ENCODE peak calls at places on chromosomes 1 and 21, in six cellular contexts. V is heart right ventricle; I is esophagus squamous epithelium; C is SK-N-SH; E is CD8-positive, alpha-beta T cell; Z is GM23248. G is an unnamed sample. For H3K4me1, the result is how much of the 10 kb centered on the place peaks cover.

GRCh38 chr1:185795181-185795580 is 61.0 kb downstream of the HMCN1 start:
- DNase-seq in E (no peak), C (no peak), V (no peak), I (no peak), Z (peak), G (no peak)

GRCh38 chr1:24189528-24189927 is 2.4 kb upstream of the IFNLR1 start:
- DNase-seq in E (no peak), C (no peak), Z (no peak), V (no peak), I (no peak), G (peak)

GRCh38 chr1:54336121-54336520 is 70.1 kb downstream of the SSBP3 start:
- DNase-seq in I (no peak), E (no peak), C (no peak), V (no peak), Z (no peak), G (no peak)

GRCh38 chr1:7809742-7810141 is 25.7 kb downstream of the PER3 start:
- DNase-seq in V (no peak), I (no peak), Z (no peak), E (no peak), C (no peak), G (no peak)

GRCh38 chr21:40936771-40937261 is 89.9 kb upstream of the DSCAM start:
- DNase-seq in Z (no peak), I (no peak), V (no peak), E (no peak), C (no peak), G (no peak)

GRCh38 chr1:208565761-208566440 is 321.7 kb upstream of the PLXNA2 start:
- DNase-seq in I (no peak), C (no peak), V (no peak), Z (no peak), E (no peak), G (no peak)

GRCh38 chr1:50418600-50419109 is 4.6 kb downstream of the DMRTA2 start:
- DNase-seq in E (no peak), C (peak), V (no peak), Z (peak), I (no peak), G (no peak)

GRCh38 chr1:164794310-164794709 is 235.3 kb downstream of the PBX1 start:
- DNase-seq in Z (peak), C (no peak), V (no peak), I (no peak), E (no peak), G (no peak)

GRCh38 chr1:208858738-208859137 is 614.6 kb upstream of the PLXNA2 start:
- DNase-seq in V (no peak), C (no peak), Z (no peak), E (no peak), I (no peak), G (no peak)

GRCh38 chr1:98914547-98914946 is 90.1 kb downstream of the PLPPR5 start:
- DNase-seq in E (no peak), I (no peak), C (no peak), Z (no peak), V (no peak), G (no peak)

GRCh38 chr1:233114860-233115259 is 164.4 kb downstream of the NTPCR start:
- DNase-seq in Z (no peak), I (no peak), V (no peak), C (no peak), E (no peak), G (no peak)

GRCh38 chr21:42220138-42220701 is 1.3 kb downstream of the ABCG1 start:
- DNase-seq in C (peak), E (peak), V (peak), I (peak), Z (peak), G (peak)

GRCh38 chr1:89198081-89198480 is 661 bp downstream of the GBP4 start:
- DNase-seq in Z (no peak), I (no peak), E (peak), C (no peak), V (no peak), G (no peak)

GRCh38 chr1:21161842-21162241 is 14.9 kb downstream of the EIF4G3 start:
- DNase-seq in Z (no peak), C (no peak), E (no peak), V (no peak), I (no peak), G (no peak)

GRCh38 chr1:172531846-172532699 is 877 bp upstream of the SUCO start:
- DNase-seq in I (peak), Z (peak), V (peak), C (peak), E (no peak), G (peak)

GRCh38 chr1:3470650-3471355 is 16.3 kb downstream of the ARHGEF16 start:
- DNase-seq in I (no peak), V (no peak), Z (no peak), C (no peak), E (no peak), G (peak)

DNA sequence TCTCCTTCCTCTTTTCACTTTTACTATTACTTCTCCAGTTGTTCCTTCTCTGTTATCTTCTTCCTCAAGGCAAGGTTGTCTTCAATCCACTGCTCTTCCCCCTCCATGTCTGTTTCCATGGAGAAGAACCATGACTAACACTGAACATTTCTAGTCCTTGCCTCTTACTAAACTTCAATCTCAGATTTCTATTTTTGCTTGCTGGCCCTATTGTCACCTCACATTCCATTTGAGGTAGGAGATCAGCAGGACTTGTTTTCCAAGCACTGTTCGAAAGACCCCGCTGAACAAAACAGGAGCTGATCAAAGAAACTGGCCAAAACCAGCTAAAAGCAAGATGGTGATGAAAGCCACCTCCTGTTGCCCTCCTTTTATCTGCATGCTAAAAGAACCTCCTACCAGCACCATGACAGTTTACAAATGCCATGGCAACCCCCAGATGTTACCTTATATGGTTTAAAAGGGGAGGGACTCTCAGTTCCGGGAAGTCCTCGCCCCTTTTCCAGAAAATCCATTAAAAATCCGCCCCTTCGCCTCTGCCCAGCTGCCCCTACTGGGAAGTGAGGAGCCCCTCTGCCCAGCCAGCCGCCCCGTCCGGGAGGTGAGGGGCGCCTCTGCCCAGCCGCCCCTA is 22.6 kb downstream of the GON4L start:
- DNase-seq in V (no peak), I (no peak), Z (peak), C (peak), E (no peak), G (no peak)
- H3K27ac ChIP-seq in V (no peak), I (no peak), Z (peak), C (no peak), E (no peak), G (no peak)

GRCh38 chr21:36477001-36477400 is 2.9 kb downstream of the CLDN14 start:
- DNase-seq in E (no peak), Z (no peak), C (no peak), V (no peak), I (no peak), G (no peak)
- H3K4me1 ChIP-seq in E (under half), Z (under half), C (under half), V (under half), I (under half), G (under half)

GRCh38 chr21:32347887-32348450 is 44.8 kb downstream of the URB1 start:
- DNase-seq in E (no peak), V (no peak), C (no peak), Z (no peak), I (no peak), G (no peak)

GRCh38 chr21:32348604-32349332 is 44.0 kb downstream of the URB1 start:
- DNase-seq in E (peak), V (no peak), Z (no peak), C (no peak), I (no peak), G (no peak)

GRCh38 chr21:32349333-32349944 is 43.4 kb downstream of the URB1 start:
- DNase-seq in C (no peak), E (peak), Z (no peak), V (no peak), I (no peak), G (no peak)

GRCh38 chr21:32346951-32347350 is 45.9 kb downstream of the URB1 start:
- DNase-seq in C (no peak), I (no peak), V (no peak), Z (no peak), E (no peak), G (no peak)

GRCh38 chr21:32347351-32347750 is 45.5 kb downstream of the URB1 start:
- DNase-seq in Z (no peak), C (no peak), E (no peak), I (no peak), V (no peak), G (no peak)
- H3K27ac ChIP-seq in Z (no peak), C (no peak), E (no peak), I (peak), V (no peak), G (no peak)

GRCh38 chr1:2047749-2048729 is 2.2 kb upstream of the PRKCZ start:
- DNase-seq in Z (no peak), V (no peak), E (no peak), C (no peak), I (no peak), G (no peak)

GRCh38 chr1:2050793-2051682 is 827 bp downstream of the PRKCZ start:
- DNase-seq in C (no peak), I (no peak), E (no peak), V (no peak), Z (no peak), G (no peak)

GRCh38 chr1:2050482-2050792 is 226 bp downstream of the PRKCZ start:
- DNase-seq in I (no peak), E (no peak), C (peak), Z (no peak), V (no peak), G (no peak)

GRCh38 chr1:2049517-2050481 is at the start of gene PRKCZ:
- DNase-seq in V (peak), C (peak), E (peak), I (peak), Z (peak), G (peak)

DNA sequence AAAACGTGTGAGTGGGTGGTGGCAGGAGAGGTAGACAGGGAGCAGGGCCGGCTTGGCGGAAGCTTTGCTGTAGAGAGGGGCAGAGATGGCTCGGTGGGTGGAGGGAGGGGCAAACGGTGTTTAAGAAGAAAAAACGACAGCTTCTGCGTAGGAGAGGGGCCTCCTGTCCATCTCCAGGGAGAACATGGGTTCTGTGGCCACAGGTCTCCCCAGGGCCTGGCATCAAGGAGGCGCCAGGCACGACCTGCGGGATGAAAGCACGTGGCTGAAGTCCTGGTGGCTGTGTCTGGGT is 1.0 kb upstream of the PRKCZ start:
- DNase-seq in C (no peak), I (no peak), V (no peak), E (no peak), Z (no peak), G (no peak)
- H3K4me1 ChIP-seq in C (under half), I (under half), V (under half), E (under half), Z (under half), G (under half)